ENCODE peak calls at places on chromosomes 3 and 15, in seven cellular contexts. T is neuronal stem cell, R is IMR-90, W is mesenchymal stem cell, J is trophoblast cell, A is H9, F is H1. C is an unnamed sample.

GRCh38 chr15:28955686-28956421 is 70.1 kb downstream of the APBA2 start:
- DNase-seq in T (no peak), R (peak; percentile 79), W (peak; percentile 92), J (no peak), A (no peak), F (no peak), C (no peak)

GRCh38 chr3:147139341-147139740 is 267.0 kb downstream of the ZIC4 start:
- DNase-seq in T (no peak), R (no peak), W (no peak), J (no peak), A (no peak), F (no peak), C (no peak)

GRCh38 chr3:166734734-166735133 is 645.4 kb downstream of the ZBBX start:
- DNase-seq in T (no peak), R (no peak), W (no peak), J (peak; percentile 15), A (no peak), F (peak; percentile 1), C (peak; percentile 37)

GRCh38 chr3:45567730-45568172 is 26.8 kb upstream of the LIMD1 start:
- DNase-seq in T (no peak), R (peak; percentile 69), W (no peak), J (no peak), A (no peak), F (no peak), C (no peak)

GRCh38 chr3:45776611-45777010 is 19.7 kb downstream of the SLC6A20 start:
- DNase-seq in T (no peak), R (no peak), W (no peak), J (no peak), A (peak; percentile 23), F (no peak), C (no peak)

GRCh38 chr3:26630669-26631384 is 8.3 kb downstream of the LRRC3B start:
- DNase-seq in T (no peak), R (no peak), W (no peak), J (no peak), A (no peak), F (no peak), C (no peak)

GRCh38 chr15:68691667-68692066 is 112.9 kb downstream of the CORO2B start:
- DNase-seq in T (no peak), R (no peak), W (peak; percentile 19), J (peak; percentile 68), A (no peak), F (no peak), C (no peak)

GRCh38 chr15:73051402-73051810 is 857 bp upstream of the NEO1 start:
- DNase-seq in T (peak; percentile 18), R (no peak), W (no peak), J (peak; percentile 51), A (no peak), F (no peak), C (no peak)

DNA sequence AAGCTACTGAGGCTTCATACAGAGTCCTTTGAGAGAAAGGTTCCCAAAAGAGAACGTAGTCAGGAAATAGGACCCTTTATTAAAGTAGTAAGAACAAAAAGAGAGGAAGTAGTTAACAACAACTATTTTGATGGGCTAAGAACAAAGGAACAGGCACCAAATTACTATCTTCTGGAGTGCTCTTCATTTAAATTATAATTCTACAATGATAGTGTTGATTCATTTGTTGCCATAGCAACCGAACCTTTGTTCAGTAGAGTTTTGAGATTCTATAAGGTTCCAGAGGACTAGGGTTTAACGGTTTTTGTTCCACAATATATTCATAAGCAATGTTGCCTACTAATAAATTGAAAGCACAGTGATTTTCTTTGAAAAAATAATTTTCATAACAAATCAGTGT is 78.8 kb downstream of the CMSS1 start:
- DNase-seq in T (no peak), R (no peak), W (no peak), J (no peak), A (no peak), F (no peak), C (no peak)
- H3K9ac ChIP-seq in T (no peak overlapping the region), R (peak overlapping the region; percentile 21), W (peak overlapping the region; percentile 74), J (no peak overlapping the region), A (no peak overlapping the region), F (no peak overlapping the region), C (no peak overlapping the region)

GRCh38 chr15:64247906-64248541 is 85.2 kb upstream of the PPIB start:
- DNase-seq in T (peak; percentile 29), R (peak; percentile 90), W (peak; percentile 97), J (peak; percentile 90), A (peak; percentile 53), F (peak; percentile 9), C (peak; percentile 95)

GRCh38 chr15:64249406-64249805 is 86.6 kb upstream of the PPIB start:
- DNase-seq in T (no peak), R (no peak), W (no peak), J (no peak), A (no peak), F (no peak), C (no peak)

GRCh38 chr15:64251658-64252057 is 88.8 kb upstream of the PPIB start:
- DNase-seq in T (no peak), R (no peak), W (no peak), J (no peak), A (no peak), F (no peak), C (no peak)

GRCh38 chr15:64249842-64250575 is 87.2 kb upstream of the PPIB start:
- DNase-seq in T (no peak), R (peak; percentile 56), W (no peak), J (peak; percentile 19), A (no peak), F (no peak), C (no peak)

DNA sequence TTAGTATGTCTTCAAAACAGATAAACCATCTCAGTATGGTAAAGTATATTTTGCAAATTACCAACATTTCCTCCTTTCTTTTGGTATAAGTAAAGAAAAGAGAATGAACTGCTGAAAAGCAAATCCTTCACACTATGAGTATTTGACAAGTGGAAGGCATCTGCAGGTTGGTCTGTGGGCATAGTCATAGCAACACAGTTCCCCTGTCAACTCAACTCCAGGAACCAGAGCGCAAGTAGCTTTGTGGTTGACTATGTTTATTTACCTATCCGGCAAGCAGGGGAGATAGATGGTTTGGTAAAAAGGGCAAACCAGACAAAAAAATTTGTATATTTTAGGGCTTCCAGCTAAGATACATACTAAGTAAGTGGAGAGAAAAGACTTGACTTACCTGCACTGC is 88.3 kb upstream of the PPIB start:
- DNase-seq in T (no peak), R (peak; percentile 71), W (peak; percentile 47), J (no peak), A (no peak), F (no peak), C (no peak)
- H3K23ac ChIP-seq in T (no peak overlapping the region), R (no peak overlapping the region), W (no peak overlapping the region), J (no peak overlapping the region), A (no peak overlapping the region), F (no peak overlapping the region), C (no peak overlapping the region)

DNA sequence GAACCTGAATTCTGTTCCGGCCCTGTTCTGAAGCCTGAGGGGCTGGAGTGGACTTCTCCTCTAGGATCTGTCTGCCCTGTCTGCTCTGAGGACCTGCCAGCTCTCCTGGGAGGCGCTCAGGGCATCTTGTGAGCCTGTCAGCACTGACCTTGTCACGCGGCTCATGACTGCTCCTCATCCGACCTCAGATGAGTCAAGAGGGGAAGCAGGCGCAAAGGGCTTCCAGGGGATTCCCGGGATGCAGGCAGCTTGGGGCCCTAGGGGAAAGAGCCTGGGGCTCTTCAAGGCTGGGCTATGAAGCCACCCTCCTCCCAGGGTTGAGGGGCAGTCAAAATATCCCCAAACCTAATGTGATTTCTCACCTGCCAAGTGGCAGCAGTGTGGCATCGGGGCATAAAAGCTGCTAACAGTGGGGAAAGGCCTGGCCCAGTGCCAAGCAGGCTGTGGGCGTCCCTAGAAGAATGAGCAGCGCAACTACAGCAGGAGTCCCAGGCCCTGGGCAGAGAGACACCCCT is 27.6 kb upstream of the ANKDD1A start:
- DNase-seq in T (no peak), R (peak; percentile 97), W (peak; percentile 98), J (peak; percentile 96), A (peak; percentile 50), F (no peak), C (no peak)
- H3K9ac ChIP-seq in T (no peak overlapping the region), R (peak overlapping the region; percentile 25), W (peak overlapping the region; percentile 78), J (no peak overlapping the region), A (no peak overlapping the region), F (no peak overlapping the region), C (no peak overlapping the region)

DNA sequence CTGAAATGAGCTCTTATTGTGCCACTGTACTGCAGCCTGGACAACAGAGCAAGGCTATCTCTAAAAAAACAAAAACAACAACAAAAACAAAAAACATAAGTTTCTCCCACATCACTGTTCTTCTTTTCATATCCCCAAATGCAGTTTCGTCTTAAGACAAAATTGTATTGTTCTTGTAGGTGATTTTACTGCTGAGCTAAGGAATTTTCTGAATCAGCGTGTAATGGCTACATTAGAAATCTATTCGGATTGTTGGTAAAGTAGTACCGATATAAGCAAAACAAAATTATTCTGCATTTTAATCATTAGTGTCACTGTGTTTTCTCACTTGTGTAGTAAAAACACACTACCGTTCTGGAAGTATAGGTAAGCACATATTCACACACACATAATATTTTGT is 512.5 kb downstream of the ROBO1 start:
- DNase-seq in T (no peak), R (no peak), W (no peak), J (no peak), A (no peak), F (no peak), C (no peak)
- H3K23ac ChIP-seq in T (no peak overlapping the region), R (no peak overlapping the region), W (no peak overlapping the region), J (no peak overlapping the region), A (no peak overlapping the region), F (no peak overlapping the region), C (no peak overlapping the region)

GRCh38 chr15:34984884-34985630 is 3.0 kb downstream of the ZNF770 start:
- DNase-seq in T (no peak), R (peak; percentile 22), W (peak; percentile 45), J (no peak), A (no peak), F (no peak), C (no peak)
- H3K9ac ChIP-seq in T (no peak overlapping the region), R (no peak overlapping the region), W (peak overlapping the region; percentile 69), J (no peak overlapping the region), A (no peak overlapping the region), F (no peak overlapping the region), C (no peak overlapping the region)

GRCh38 chr3:184796954-184797353 is 15.0 kb upstream of the VPS8 start:
- DNase-seq in T (no peak), R (no peak), W (no peak), J (no peak), A (no peak), F (no peak), C (no peak)

GRCh38 chr3:184795493-184796198 is 16.3 kb upstream of the VPS8 start:
- DNase-seq in T (no peak), R (no peak), W (no peak), J (no peak), A (no peak), F (no peak), C (peak; percentile 67)

GRCh38 chr3:184800349-184800748 is 11.6 kb upstream of the VPS8 start:
- DNase-seq in T (no peak), R (no peak), W (no peak), J (no peak), A (no peak), F (no peak), C (no peak)

GRCh38 chr3:184798120-184798519 is 13.8 kb upstream of the VPS8 start:
- DNase-seq in T (no peak), R (no peak), W (no peak), J (no peak), A (no peak), F (no peak), C (no peak)

GRCh38 chr3:184796551-184796950 is 15.4 kb upstream of the VPS8 start:
- DNase-seq in T (no peak), R (no peak), W (no peak), J (peak; percentile 50), A (no peak), F (no peak), C (peak; percentile 96)
- H3K23ac ChIP-seq in T (no peak overlapping the region), R (no peak overlapping the region), W (no peak overlapping the region), J (no peak overlapping the region), A (no peak overlapping the region), F (no peak overlapping the region), C (no peak overlapping the region)

C was measured in mesendoderm.